ENCODE peak calls at places on chromosome 3, in four cellular contexts. D is body of pancreas, A is ovary, Z is neural progenitor cell. V is an unnamed sample.

GRCh38 chr3:128424508-128425069 is 42.1 kb downstream of the DNAJB8 start:
- DNase-seq in D (no peak), Z (no peak), A (no peak), V (no peak)

GRCh38 chr3:184552296-184552695 is 9.3 kb upstream of the EPHB3 start:
- DNase-seq in D (no peak), Z (no peak), A (no peak), V (no peak)

GRCh38 chr3:153768559-153769469 is 352.4 kb upstream of the ARHGEF26 start:
- DNase-seq in A (no peak), D (peak; percentile 45), Z (peak; percentile 66), V (peak; percentile 68)

GRCh38 chr3:29465836-29466235 is 185.0 kb downstream of the RBMS3 start:
- DNase-seq in D (no peak), A (no peak), Z (no peak), V (no peak)

GRCh38 chr3:111329370-111329769 is 212.6 kb upstream of the CD96 start:
- DNase-seq in Z (no peak), A (no peak), D (no peak), V (no peak)

GRCh38 chr3:136734382-136735070 is 17.7 kb downstream of the STAG1 start:
- DNase-seq in A (no peak), D (no peak), Z (peak; percentile 42), V (no peak)

GRCh38 chr3:62622553-62623174 is 249.3 kb upstream of the FEZF2 start:
- DNase-seq in Z (peak; percentile 74), A (no peak), D (no peak), V (no peak)

GRCh38 chr3:188343894-188344293 is 189.9 kb downstream of the LPP start:
- DNase-seq in D (no peak), A (no peak), Z (no peak), V (no peak)

GRCh38 chr3:119206611-119207511 is 33.5 kb downstream of the UPK1B start:
- DNase-seq in A (no peak), Z (peak; percentile 6), D (peak; percentile 20), V (no peak)

GRCh38 chr3:123658118-123658859 is 73.4 kb upstream of the HACD2 start:
- DNase-seq in Z (no peak), A (no peak), D (peak; percentile 54), V (no peak)

GRCh38 chr3:150925751-150926201 is 20.5 kb upstream of the MINDY4B start:
- DNase-seq in D (peak; percentile 65), A (peak; percentile 44), Z (peak; percentile 76), V (peak; percentile 59)

GRCh38 chr3:170499562-170500156 is 81.0 kb downstream of the CLDN11 start:
- DNase-seq in Z (peak; percentile 46), A (peak; percentile 82), D (peak; percentile 51), V (peak; percentile 29)

GRCh38 chr3:48470286-48470685 is 23.7 kb downstream of the ATRIP start:
- DNase-seq in D (no peak), A (no peak), Z (no peak), V (no peak)

GRCh38 chr3:27686642-27687041 is 35.5 kb downstream of the EOMES start:
- DNase-seq in D (no peak), Z (no peak), A (no peak), V (no peak)

GRCh38 chr3:57004154-57004730 is 56.2 kb upstream of the SPATA12 start:
- DNase-seq in Z (no peak), D (no peak), A (no peak), V (no peak)

GRCh38 chr3:59862686-59863085 is 812.9 kb upstream of the CFAP20DC start:
- DNase-seq in A (no peak), D (no peak), Z (no peak), V (no peak)

GRCh38 chr3:120908803-120909601 is 997 bp downstream of the STXBP5L start:
- DNase-seq in D (no peak), Z (no peak), A (no peak), V (peak; percentile 43)

GRCh38 chr3:57221883-57222282 is 5.6 kb upstream of the APPL1 start:
- DNase-seq in D (no peak), Z (peak; percentile 36), A (no peak), V (no peak)

GRCh38 chr3:114452176-114452744 is 158.4 kb downstream of the TIGIT start:
- DNase-seq in D (no peak), Z (no peak), A (no peak), V (no peak)

GRCh38 chr3:57911588-57911987 is 96.6 kb upstream of the FLNB start:
- DNase-seq in Z (no peak), A (no peak), D (no peak), V (no peak)

GRCh38 chr3:102206506-102207145 is 228.2 kb upstream of the ZPLD1 start:
- DNase-seq in Z (no peak), A (peak; percentile 46), D (peak; percentile 60), V (peak; percentile 62)

GRCh38 chr3:3648961-3649360 is 150.3 kb upstream of the LRRN1 start:
- DNase-seq in D (no peak), Z (no peak), A (no peak), V (no peak)

GRCh38 chr3:134312072-134312872 is 61.6 kb upstream of the RYK start:
- DNase-seq in D (peak; percentile 86), A (peak; percentile 61), Z (peak; percentile 56), V (peak; percentile 46)

GRCh38 chr3:134312873-134313838 is 61.1 kb downstream of the AMOTL2 start:
- DNase-seq in D (peak; percentile 79), Z (peak; percentile 94), A (peak; percentile 90), V (peak; percentile 72)

GRCh38 chr3:134309987-134310700 is 59.5 kb upstream of the RYK start:
- DNase-seq in A (no peak), Z (no peak), D (no peak), V (no peak)

GRCh38 chr3:134311693-134312071 is 61.0 kb upstream of the RYK start:
- DNase-seq in Z (no peak), D (no peak), A (no peak), V (no peak)

DNA sequence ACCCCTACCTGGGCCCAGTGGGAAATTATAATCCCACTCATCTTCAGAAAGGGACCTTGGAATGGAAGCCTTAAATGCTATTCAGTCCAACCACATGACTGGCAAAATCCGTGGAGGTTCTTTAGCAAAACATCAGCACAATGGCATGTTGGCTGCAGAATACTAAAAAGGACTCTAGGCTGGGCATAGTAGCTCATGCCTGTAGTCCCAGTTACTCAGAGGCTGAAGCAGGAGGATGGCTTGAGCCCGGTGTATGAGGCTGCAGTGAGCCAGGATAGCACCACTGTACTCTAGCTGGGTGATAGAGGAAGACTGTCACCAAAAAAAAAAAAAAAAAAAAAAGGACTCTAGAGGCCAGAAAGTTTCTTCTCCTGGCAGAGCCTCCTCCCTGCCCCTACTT is 60.6 kb upstream of the RYK start:
- DNase-seq in D (no peak), A (no peak), Z (no peak), V (no peak)
- H3K4me1 ChIP-seq in D (peaks cover 64% of the 10 kb centered on the region), A (peaks cover 25% of the 10 kb centered on the region), Z (peaks cover 28% of the 10 kb centered on the region), V (peaks cover 22% of the 10 kb centered on the region)

DNA sequence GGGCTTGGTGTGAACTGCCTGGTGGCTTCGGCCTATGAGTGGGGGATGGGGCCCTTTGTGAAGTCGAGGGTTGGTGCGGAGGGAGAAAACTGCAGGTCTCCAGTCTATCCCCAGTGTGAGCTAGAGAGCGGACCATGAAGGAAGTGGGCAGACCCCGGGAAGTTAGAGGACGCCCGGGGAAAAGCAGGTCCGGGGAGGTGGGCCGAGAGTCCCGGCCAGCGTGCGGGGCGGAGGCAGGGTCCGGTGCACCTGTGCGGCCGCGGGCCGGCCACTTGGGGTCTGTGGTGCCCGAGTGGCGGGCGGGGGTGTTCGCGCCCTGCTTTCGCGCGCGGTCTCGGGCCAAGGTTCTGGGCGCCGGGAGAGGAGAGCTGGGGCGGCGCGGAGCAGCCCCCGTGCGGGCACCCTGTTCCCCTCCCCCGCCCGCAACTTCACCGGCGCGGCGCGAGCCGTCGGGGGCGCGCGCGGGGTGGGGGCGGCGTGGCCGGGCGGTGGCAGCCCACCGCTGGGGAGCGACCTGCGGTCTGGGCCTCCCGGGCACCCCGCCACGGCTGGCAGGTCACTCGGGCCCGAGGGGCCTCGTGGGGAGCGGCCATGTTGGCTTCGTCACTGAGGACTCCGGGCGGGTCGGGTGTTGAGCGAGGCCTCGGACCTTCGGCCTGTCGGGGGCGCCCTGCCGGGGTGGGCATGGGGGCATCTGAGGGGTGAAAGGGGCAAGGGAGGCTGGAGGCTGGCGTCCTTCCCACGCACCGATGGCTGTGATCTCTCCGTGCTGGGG is 4.8 kb downstream of the UBE2E1 start:
- DNase-seq in Z (peak; percentile 83), D (peak; percentile 63), A (peak; percentile 78), V (peak; percentile 71)
- TF ChIP-seq CTCF in Z (peak; percentile 21), D (no peak), A (no peak), V (no peak)

GRCh38 chr3:69097407-69098086 is 12.8 kb downstream of the ARL6IP5 start:
- DNase-seq in Z (no peak), A (no peak), D (no peak), V (no peak)

GRCh38 chr3:69095636-69096035 is 10.9 kb downstream of the ARL6IP5 start:
- DNase-seq in A (no peak), Z (no peak), D (no peak), V (no peak)

GRCh38 chr3:69096299-69096698 is 11.6 kb downstream of the ARL6IP5 start:
- DNase-seq in A (no peak), D (no peak), Z (no peak), V (no peak)

GRCh38 chr3:69092030-69092513 is 7.3 kb downstream of the ARL6IP5 start:
- DNase-seq in Z (peak; percentile 46), D (no peak), A (no peak), V (no peak)

DNA sequence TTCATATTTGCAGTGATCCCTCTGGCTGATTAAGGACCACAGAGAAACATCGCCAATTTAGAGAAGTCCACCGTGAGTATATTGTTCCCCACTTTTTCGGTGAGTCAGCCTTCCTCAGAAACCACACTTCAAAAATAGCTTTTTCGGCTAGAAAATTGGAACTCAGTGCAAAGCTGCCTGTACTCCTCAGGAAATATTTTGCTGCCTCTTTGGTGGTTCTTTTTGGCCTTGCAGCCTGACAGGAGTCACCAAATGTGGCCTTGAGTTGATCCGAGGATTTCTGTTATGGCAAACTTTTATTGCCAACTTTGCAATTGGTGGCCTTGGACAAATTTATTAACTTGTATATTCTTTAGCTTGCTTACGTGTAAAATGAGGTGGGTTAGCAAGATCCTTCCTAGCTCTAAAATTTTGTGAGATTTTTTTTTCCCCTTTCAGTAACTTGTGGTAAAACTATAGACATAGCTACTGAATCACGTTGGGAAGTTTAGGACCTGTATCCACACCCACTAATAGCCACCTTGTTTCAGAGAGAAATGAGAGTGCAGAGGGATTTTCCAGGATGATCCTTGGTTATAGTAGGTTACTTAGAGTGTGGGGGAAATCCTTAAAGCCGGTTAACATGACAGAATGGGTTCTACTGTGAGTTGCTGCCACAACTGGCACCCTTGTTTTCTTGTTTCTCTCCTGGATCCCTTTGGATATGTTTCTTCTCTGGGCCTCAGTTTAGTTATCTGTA is 9.9 kb downstream of the ARL6IP5 start:
- DNase-seq in D (no peak), A (no peak), Z (no peak), V (no peak)
- H3K4me1 ChIP-seq in D (peaks cover 76% of the 10 kb centered on the region), A (peaks cover 8% of the 10 kb centered on the region), Z (peaks cover 10% of the 10 kb centered on the region), V (peaks cover 10% of the 10 kb centered on the region)

DNA sequence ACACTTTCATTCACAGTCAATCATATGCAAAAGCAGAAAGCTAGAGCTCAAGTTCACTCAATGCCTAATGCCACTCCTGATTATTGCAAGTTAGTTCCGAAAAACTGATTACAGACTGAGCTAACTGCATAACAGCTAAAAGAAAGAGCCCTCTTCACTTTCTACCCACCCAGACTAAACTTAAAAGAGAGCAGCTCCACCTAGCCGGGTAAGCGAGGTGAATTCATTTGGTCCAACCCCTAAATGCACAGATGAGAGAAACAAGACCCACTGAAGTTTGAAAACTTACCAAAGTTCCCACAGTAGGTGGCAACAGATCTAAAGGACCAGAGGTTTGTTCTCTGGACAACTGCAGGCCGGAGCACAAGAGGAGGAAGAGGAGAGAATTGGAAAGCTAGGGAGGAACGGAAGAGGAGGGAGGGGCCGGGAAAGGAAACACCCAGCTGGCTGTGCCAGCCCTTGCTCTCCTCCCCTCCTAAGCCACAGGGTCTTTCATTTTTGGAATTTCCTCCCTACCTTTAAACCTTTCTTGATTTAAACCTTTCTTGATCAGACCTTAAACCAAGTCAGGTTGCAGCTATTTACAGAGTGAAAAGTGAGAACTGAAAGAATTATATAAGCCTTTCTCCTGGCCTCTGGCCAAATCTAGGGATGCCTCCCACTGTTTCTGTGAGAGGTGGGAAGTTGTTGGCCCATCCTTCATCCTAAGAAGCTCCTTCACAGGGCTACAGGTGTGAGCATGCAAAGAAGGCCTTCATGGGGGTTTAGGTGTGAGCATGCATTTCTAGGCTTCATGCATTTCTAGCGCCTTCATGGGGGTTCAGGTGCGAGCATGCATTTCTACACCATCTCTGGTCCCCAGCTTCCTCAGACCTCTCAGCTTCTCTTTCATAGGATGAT is 114.7 kb upstream of the LMOD3 start:
- DNase-seq in Z (no peak), A (no peak), D (peak; percentile 14), V (peak; percentile 59)
- TF ChIP-seq CTCF in Z (no peak), A (no peak), D (no peak), V (no peak)